ENCODE peak calls at places on chromosomes 12 and 14, in eight cellular contexts. N is T-helper 9 cell; H is LoVo; T is HEK293T; M is RWPE1; C is ecto neural progenitor cell; W is stimulated activated CD4-positive, alpha-beta T cell treated with anti-CD3 and anti-CD28 coated beads, Interleukin-4, amount 100 ng/mL, for 48 hours; J is stimulated activated naive B cell treated with anti-CD40 and anti-IgM and Interleukin-4, amounts not matched to agents 10 μg/mL and 1 μg/mL and 100 μg/mL, for 72 hours. K is an unnamed sample.

GRCh38 chr12:54173066-54173726 is 15.6 kb downstream of the SMUG1 start:
- DNase-seq in N (peak), H (peak), T (peak), M (peak), C (peak), W (no peak), J (no peak), K (peak)

GRCh38 chr12:70626180-70626579 is 11.0 kb downstream of the PTPRB start:
- DNase-seq in N (no peak), H (no peak), T (no peak), M (no peak), C (no peak), W (no peak), J (no peak), K (no peak)

GRCh38 chr14:67729072-67729561 is 27.4 kb downstream of the RDH12 start:
- DNase-seq in N (no peak), H (no peak), T (no peak), M (no peak), C (peak), W (no peak), J (no peak), K (no peak)

GRCh38 chr12:113208041-113208934 is 13.0 kb upstream of the TPCN1 start:
- DNase-seq in N (peak), H (no peak), T (no peak), M (no peak), C (no peak), W (no peak), J (peak), K (no peak)

GRCh38 chr12:47938093-47938492 is 25.3 kb upstream of the TMEM106C start:
- DNase-seq in N (no peak), H (no peak), T (no peak), M (no peak), C (no peak), W (no peak), J (no peak), K (no peak)

GRCh38 chr12:14716848-14717444 is 20.5 kb upstream of the GUCY2C start:
- DNase-seq in N (peak), H (peak), T (peak), M (peak), C (peak), W (peak), J (peak), K (no peak)

GRCh38 chr12:12219664-12220063 is 47.2 kb downstream of the LRP6 start:
- DNase-seq in N (no peak), H (no peak), T (no peak), M (no peak), C (no peak), W (no peak), J (no peak), K (no peak)

GRCh38 chr12:55996715-55997534 is at the start of gene SUOX:
- DNase-seq in N (no peak), H (peak), T (peak), M (peak), C (peak), W (peak), J (peak), K (peak)

GRCh38 chr14:95575820-95576473 is 41.1 kb downstream of the GLRX5 start:
- DNase-seq in N (no peak), H (no peak), T (no peak), M (no peak), C (no peak), W (no peak), J (no peak), K (no peak)

GRCh38 chr14:76810525-76810924 is 2.2 kb downstream of the ANGEL1 start:
- DNase-seq in N (no peak), H (no peak), T (no peak), M (no peak), C (no peak), W (no peak), J (no peak), K (no peak)

GRCh38 chr12:56032006-56032405 is 9.7 kb upstream of the RPS26 start:
- DNase-seq in N (no peak), H (no peak), T (no peak), M (no peak), C (no peak), W (no peak), J (no peak), K (no peak)

GRCh38 chr12:75087656-75088055 is 122.0 kb downstream of the KCNC2 start:
- DNase-seq in N (no peak), H (no peak), T (peak), M (no peak), C (no peak), W (no peak), J (no peak), K (no peak)

GRCh38 chr12:101257357-101257756 is 22.5 kb upstream of the UTP20 start:
- DNase-seq in N (no peak), H (no peak), T (no peak), M (no peak), C (no peak), W (no peak), J (no peak), K (no peak)

GRCh38 chr12:83318386-83318971 is 631.8 kb downstream of the TMTC2 start:
- DNase-seq in N (no peak), H (no peak), T (no peak), M (no peak), C (no peak), W (no peak), J (no peak), K (no peak)

GRCh38 chr14:99704037-99704436 is 19.9 kb downstream of the CYP46A1 start:
- DNase-seq in N (no peak), H (no peak), T (no peak), M (no peak), C (no peak), W (no peak), J (no peak), K (no peak)

GRCh38 chr12:15605886-15606590 is 183.2 kb downstream of the EPS8 start:
- DNase-seq in N (no peak), H (no peak), T (no peak), M (no peak), C (no peak), W (no peak), J (no peak), K (no peak)

GRCh38 chr14:104770072-104770579 is 17.2 kb downstream of the SIVA1 start:
- DNase-seq in N (no peak), H (no peak), T (no peak), M (no peak), C (no peak), W (no peak), J (no peak), K (no peak)

GRCh38 chr12:30694971-30695326 is 720 bp downstream of the IPO8 start:
- DNase-seq in N (no peak), H (peak), T (peak), M (peak), C (peak), W (no peak), J (no peak), K (peak)

GRCh38 chr14:52356025-52356424 is 41.9 kb downstream of the PTGER2 start:
- DNase-seq in N (no peak), H (no peak), T (no peak), M (no peak), C (no peak), W (no peak), J (no peak), K (peak)

GRCh38 chr12:13609874-13610273 is 371.5 kb downstream of the GRIN2B start:
- DNase-seq in N (no peak), H (no peak), T (no peak), M (no peak), C (no peak), W (no peak), J (no peak), K (no peak)

GRCh38 chr12:116113398-116114130 is 163.9 kb downstream of the MED13L start:
- DNase-seq in N (no peak), H (no peak), T (no peak), M (no peak), C (no peak), W (no peak), J (no peak), K (no peak)

GRCh38 chr12:51521554-51522276 is 69.3 kb upstream of the SCN8A start:
- DNase-seq in N (no peak), H (no peak), T (no peak), M (no peak), C (no peak), W (no peak), J (no peak), K (no peak)

GRCh38 chr12:104488383-104488782 is 31.6 kb downstream of the CHST11 start:
- DNase-seq in N (no peak), H (no peak), T (no peak), M (no peak), C (no peak), W (no peak), J (no peak), K (no peak)

GRCh38 chr14:94593749-94594431 is 12.7 kb downstream of the SERPINA5 start:
- DNase-seq in N (no peak), H (no peak), T (no peak), M (no peak), C (no peak), W (no peak), J (no peak), K (no peak)

GRCh38 chr12:109752117-109753053 is 38.8 kb downstream of the FAM222A start:
- DNase-seq in N (no peak), H (no peak), T (no peak), M (no peak), C (no peak), W (no peak), J (no peak), K (no peak)

GRCh38 chr12:13044859-13045384 is 741 bp downstream of the FAM234B start:
- DNase-seq in N (no peak), H (no peak), T (peak), M (peak), C (peak), W (no peak), J (no peak), K (no peak)

GRCh38 chr12:58893421-58893986 is 26.8 kb downstream of the LRIG3 start:
- DNase-seq in N (no peak), H (no peak), T (no peak), M (no peak), C (no peak), W (no peak), J (no peak), K (no peak)

GRCh38 chr12:113713156-113713555 is 241.5 kb upstream of the LHX5 start:
- DNase-seq in N (no peak), H (no peak), T (no peak), M (no peak), C (no peak), W (no peak), J (no peak), K (no peak)

GRCh38 chr14:37697489-37698121 is 102.2 kb downstream of the TTC6 start:
- DNase-seq in N (no peak), H (peak), T (no peak), M (peak), C (no peak), W (no peak), J (no peak), K (no peak)

K was measured in NCI-H774.